ENCODE peak calls at places on chromosomes 11 and 22, in seven cellular contexts. R, J, S, H, M, C and Q are unnamed samples. For H3K4me1 and H3K9me3, the result is how much of the 10 kb centered on the place peaks cover.

GRCh38 chr11:133966924-133967598 is 10.3 kb upstream of the IGSF9B start:
- DNase-seq in R (peak), J (no peak), S (no peak), H (peak), M (peak), C (peak), Q (peak)

GRCh38 chr22:23395476-23396361 is 184.4 kb downstream of the IGLL1 start:
- DNase-seq in R (no peak), J (no peak), S (peak), H (no peak), M (no peak), C (peak), Q (no peak)

GRCh38 chr22:45211848-45212247 is 28.8 kb downstream of the KIAA0930 start:
- DNase-seq in R (no peak), J (no peak), S (peak), H (no peak), M (no peak), C (peak), Q (no peak)

GRCh38 chr11:14300661-14301304 is 58.2 kb downstream of the RRAS2 start:
- DNase-seq in R (peak), J (peak), S (no peak), H (peak), M (peak), C (no peak), Q (peak)

GRCh38 chr11:6371825-6372224 is 18.4 kb upstream of the SMPD1 start:
- DNase-seq in R (no peak), J (no peak), S (no peak), H (peak), M (no peak), C (no peak), Q (no peak)

GRCh38 chr11:58394195-58394594 is 12.5 kb downstream of the OR5B3 start:
- DNase-seq in R (no peak), J (no peak), S (no peak), H (no peak), M (no peak), C (no peak), Q (no peak)

GRCh38 chr22:21867528-21868266 is at the start of gene MAPK1:
- DNase-seq in R (peak), J (peak), S (peak), H (peak), M (peak), C (peak), Q (peak)

GRCh38 chr22:28903719-28904118 is 20.3 kb downstream of the ZNRF3 start:
- DNase-seq in R (peak), J (no peak), S (no peak), H (peak), M (no peak), C (no peak), Q (peak)

GRCh38 chr22:23553438-23553837 is 26.7 kb downstream of the IGLL1 start:
- DNase-seq in R (no peak), J (no peak), S (no peak), H (no peak), M (no peak), C (peak), Q (no peak)

GRCh38 chr11:78801161-78801884 is 226.7 kb upstream of the NARS2 start:
- DNase-seq in R (peak), J (peak), S (no peak), H (peak), M (peak), C (no peak), Q (no peak)

GRCh38 chr11:41872458-41872857 is 413.0 kb upstream of the LRRC4C start:
- DNase-seq in R (no peak), J (no peak), S (no peak), H (no peak), M (no peak), C (no peak), Q (no peak)

GRCh38 chr22:32660292-32660691 is 141.2 kb upstream of the TIMP3 start:
- DNase-seq in R (peak), J (peak), S (peak), H (peak), M (peak), C (no peak), Q (peak)

GRCh38 chr11:59212744-59213573 is at the start of gene MPEG1:
- DNase-seq in R (no peak), J (no peak), S (no peak), H (no peak), M (no peak), C (peak), Q (no peak)

GRCh38 chr22:31639640-31640039 is 22.4 kb downstream of the PISD start:
- DNase-seq in R (no peak), J (peak), S (no peak), H (no peak), M (peak), C (no peak), Q (no peak)

GRCh38 chr22:31637375-31637937 is 24.6 kb downstream of the PISD start:
- DNase-seq in R (no peak), J (peak), S (no peak), H (no peak), M (no peak), C (peak), Q (no peak)

GRCh38 chr22:31635638-31636306 is 26.2 kb downstream of the PISD start:
- DNase-seq in R (peak), J (peak), S (no peak), H (no peak), M (no peak), C (no peak), Q (no peak)

GRCh38 chr22:31637938-31638618 is 23.9 kb downstream of the PISD start:
- DNase-seq in R (no peak), J (peak), S (no peak), H (peak), M (peak), C (peak), Q (no peak)
- TF ChIP-seq POLR2A in R (no peak), J (no peak), S (no peak), H (no peak), M (no peak), C (no peak), Q (no peak)

GRCh38 chr11:117909611-117910382 is 19.4 kb downstream of the TMPRSS13 start:
- DNase-seq in R (no peak), J (no peak), S (peak), H (peak), M (no peak), C (peak), Q (peak)
- H3K4me1 ChIP-seq in R (under half), J (under half), S (under half), H (under half), M (under half), C (under half), Q (under half)

GRCh38 chr11:115874843-115875242 is 370.6 kb upstream of the CADM1 start:
- DNase-seq in R (no peak), J (no peak), S (no peak), H (no peak), M (no peak), C (no peak), Q (no peak)
- H3K9me3 ChIP-seq in R (under half), J (under half), S (under half), H (under half), M (under half), C (under half), Q (under half)

GRCh38 chr11:108916935-108917334 is 252.1 kb downstream of the DDX10 start:
- DNase-seq in R (no peak), J (no peak), S (no peak), H (no peak), M (no peak), C (no peak), Q (no peak)
- TF ChIP-seq POLR2A in R (no peak), J (no peak), S (no peak), H (no peak), M (no peak), C (no peak), Q (no peak)

DNA sequence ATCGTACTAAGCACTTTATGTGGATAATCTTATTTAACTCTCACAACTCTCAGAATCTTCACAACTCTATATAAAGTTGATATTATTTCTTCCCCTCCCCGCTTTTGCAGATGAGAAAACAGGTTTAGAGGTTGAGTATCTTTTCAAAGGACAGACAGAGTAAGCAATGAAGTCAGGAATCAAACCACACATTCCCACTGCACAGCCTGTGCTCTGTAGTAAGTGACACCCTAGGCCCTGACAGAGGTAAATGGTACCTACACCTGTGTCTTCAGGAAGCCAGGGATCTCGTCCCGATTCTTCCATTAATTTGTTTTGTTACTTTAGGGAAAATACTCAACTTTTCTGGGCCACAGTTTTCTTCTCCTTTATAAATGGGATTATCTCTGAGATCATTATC is 172.5 kb upstream of the MTMR2 start:
- DNase-seq in R (no peak), J (no peak), S (no peak), H (no peak), M (no peak), C (no peak), Q (no peak)
- H3K4me1 ChIP-seq in R (under half), J (under half), S (under half), H (under half), M (under half), C (under half), Q (under half)